ENCODE peak calls at places on chromosomes 11 and 22, in five cellular contexts. One of them, this sample, is unnamed.
A peak's percentile ranks its signal among the peaks of the same experiment; 100 is the strongest.

GRCh38 chr22:27850000-27850465 is 48.5 kb upstream of the MN1 start:
- ATAC-seq in upper lobe of left lung: no peak
- ATAC-seq in K562: no peak
- ATAC-seq in HepG2: peak; percentile 32
- ATAC-seq in GM12878: no peak
- ATAC-seq in this sample: peak; percentile 39

GRCh38 chr11:13635290-13635689 is 33.2 kb upstream of the FAR1 start:
- ATAC-seq in upper lobe of left lung: no peak
- ATAC-seq in HepG2: no peak
- ATAC-seq in GM12878: no peak
- ATAC-seq in K562: no peak
- ATAC-seq in this sample: no peak

GRCh38 chr22:40324468-40325305 is 21.6 kb upstream of the ADSL start:
- ATAC-seq in K562: no peak
- ATAC-seq in GM12878: peak; percentile 30
- ATAC-seq in HepG2: no peak
- ATAC-seq in upper lobe of left lung: no peak
- ATAC-seq in this sample: no peak

GRCh38 chr11:110347660-110348059 is 51.2 kb upstream of the RDX start:
- ATAC-seq in GM12878: no peak
- ATAC-seq in upper lobe of left lung: no peak
- ATAC-seq in HepG2: no peak
- ATAC-seq in K562: no peak
- ATAC-seq in this sample: no peak

GRCh38 chr22:17796695-17797094 is 22.4 kb upstream of the BID start:
- ATAC-seq in K562: no peak
- ATAC-seq in upper lobe of left lung: no peak
- ATAC-seq in GM12878: peak; percentile 0
- ATAC-seq in HepG2: no peak
- ATAC-seq in this sample: no peak

GRCh38 chr11:111176603-111177002 is 68.9 kb upstream of the POU2AF2 start:
- ATAC-seq in GM12878: peak; percentile 75
- ATAC-seq in K562: no peak
- ATAC-seq in upper lobe of left lung: no peak
- ATAC-seq in HepG2: no peak
- ATAC-seq in this sample: no peak

GRCh38 chr11:117724621-117725020 is 72.4 kb downstream of the DSCAML1 start:
- ATAC-seq in K562: no peak
- ATAC-seq in GM12878: no peak
- ATAC-seq in upper lobe of left lung: no peak
- ATAC-seq in HepG2: no peak
- ATAC-seq in this sample: no peak

GRCh38 chr11:109970516-109971183 is 122.5 kb upstream of the ZC3H12C start:
- ATAC-seq in upper lobe of left lung: no peak
- ATAC-seq in GM12878: peak; percentile 75
- ATAC-seq in K562: no peak
- ATAC-seq in HepG2: no peak
- ATAC-seq in this sample: no peak

GRCh38 chr11:20443596-20443995 is 56.1 kb downstream of the PRMT3 start:
- ATAC-seq in K562: peak; percentile 86
- ATAC-seq in HepG2: no peak
- ATAC-seq in upper lobe of left lung: no peak
- ATAC-seq in GM12878: peak; percentile 54
- ATAC-seq in this sample: no peak
- TF ChIP-seq CTCF in K562: peak; percentile 42
- TF ChIP-seq CTCF in HepG2: peak; percentile 14
- TF ChIP-seq CTCF in upper lobe of left lung: no peak
- TF ChIP-seq CTCF in GM12878: peak; percentile 33
- TF ChIP-seq CTCF in this sample: no peak

GRCh38 chr11:72308226-72309073 is 64.5 kb upstream of the PHOX2A start:
- ATAC-seq in K562: peak; percentile 52
- ATAC-seq in upper lobe of left lung: no peak
- ATAC-seq in GM12878: peak; percentile 82
- ATAC-seq in HepG2: no peak
- ATAC-seq in this sample: no peak
- TF ChIP-seq EP300 in K562: no peak
- TF ChIP-seq EP300 in upper lobe of left lung: no peak
- TF ChIP-seq EP300 in GM12878: no peak
- TF ChIP-seq EP300 in HepG2: no peak
- TF ChIP-seq EP300 in this sample: no peak

GRCh38 chr11:3866206-3866605 is 10.7 kb downstream of the STIM1 start:
- ATAC-seq in GM12878: peak; percentile 83
- ATAC-seq in upper lobe of left lung: peak; percentile 69
- ATAC-seq in K562: peak; percentile 80
- ATAC-seq in HepG2: peak; percentile 83
- ATAC-seq in this sample: peak; percentile 30
- TF ChIP-seq CTCF in GM12878: peak; percentile 31
- TF ChIP-seq CTCF in upper lobe of left lung: no peak
- TF ChIP-seq CTCF in K562: peak; percentile 25
- TF ChIP-seq CTCF in HepG2: peak; percentile 13
- TF ChIP-seq CTCF in this sample: no peak

GRCh38 chr11:19922689-19923035 is 210.0 kb downstream of the NAV2 start:
- ATAC-seq in upper lobe of left lung: no peak
- ATAC-seq in GM12878: no peak
- ATAC-seq in K562: no peak
- ATAC-seq in HepG2: no peak
- ATAC-seq in this sample: no peak
- TF ChIP-seq EP300 in upper lobe of left lung: no peak
- TF ChIP-seq EP300 in GM12878: no peak
- TF ChIP-seq EP300 in K562: no peak
- TF ChIP-seq EP300 in HepG2: no peak
- TF ChIP-seq EP300 in this sample: no peak

GRCh38 chr22:39300198-39300830 is 19.1 kb downstream of the RPL3 start:
- ATAC-seq in K562: peak; percentile 73
- ATAC-seq in GM12878: peak; percentile 66
- ATAC-seq in upper lobe of left lung: peak; percentile 72
- ATAC-seq in HepG2: peak; percentile 55
- ATAC-seq in this sample: peak; percentile 52
- TF ChIP-seq CTCF in K562: no peak
- TF ChIP-seq CTCF in GM12878: peak; percentile 1
- TF ChIP-seq CTCF in upper lobe of left lung: peak; percentile 8
- TF ChIP-seq CTCF in HepG2: peak; percentile 25
- TF ChIP-seq CTCF in this sample: no peak

GRCh38 chr22:35457729-35458546 is 58.0 kb downstream of the MCM5 start:
- ATAC-seq in upper lobe of left lung: no peak
- ATAC-seq in GM12878: no peak
- ATAC-seq in K562: no peak
- ATAC-seq in HepG2: no peak
- ATAC-seq in this sample: no peak

GRCh38 chr22:35460678-35461077 is 60.7 kb downstream of the MCM5 start:
- ATAC-seq in K562: no peak
- ATAC-seq in HepG2: no peak
- ATAC-seq in upper lobe of left lung: no peak
- ATAC-seq in GM12878: no peak
- ATAC-seq in this sample: no peak

GRCh38 chr22:35459423-35459894 is 59.5 kb downstream of the MCM5 start:
- ATAC-seq in HepG2: no peak
- ATAC-seq in GM12878: no peak
- ATAC-seq in upper lobe of left lung: no peak
- ATAC-seq in K562: no peak
- ATAC-seq in this sample: no peak

GRCh38 chr22:35456757-35457156 is 56.8 kb downstream of the MCM5 start:
- ATAC-seq in HepG2: no peak
- ATAC-seq in GM12878: no peak
- ATAC-seq in K562: no peak
- ATAC-seq in upper lobe of left lung: no peak
- ATAC-seq in this sample: no peak

DNA sequence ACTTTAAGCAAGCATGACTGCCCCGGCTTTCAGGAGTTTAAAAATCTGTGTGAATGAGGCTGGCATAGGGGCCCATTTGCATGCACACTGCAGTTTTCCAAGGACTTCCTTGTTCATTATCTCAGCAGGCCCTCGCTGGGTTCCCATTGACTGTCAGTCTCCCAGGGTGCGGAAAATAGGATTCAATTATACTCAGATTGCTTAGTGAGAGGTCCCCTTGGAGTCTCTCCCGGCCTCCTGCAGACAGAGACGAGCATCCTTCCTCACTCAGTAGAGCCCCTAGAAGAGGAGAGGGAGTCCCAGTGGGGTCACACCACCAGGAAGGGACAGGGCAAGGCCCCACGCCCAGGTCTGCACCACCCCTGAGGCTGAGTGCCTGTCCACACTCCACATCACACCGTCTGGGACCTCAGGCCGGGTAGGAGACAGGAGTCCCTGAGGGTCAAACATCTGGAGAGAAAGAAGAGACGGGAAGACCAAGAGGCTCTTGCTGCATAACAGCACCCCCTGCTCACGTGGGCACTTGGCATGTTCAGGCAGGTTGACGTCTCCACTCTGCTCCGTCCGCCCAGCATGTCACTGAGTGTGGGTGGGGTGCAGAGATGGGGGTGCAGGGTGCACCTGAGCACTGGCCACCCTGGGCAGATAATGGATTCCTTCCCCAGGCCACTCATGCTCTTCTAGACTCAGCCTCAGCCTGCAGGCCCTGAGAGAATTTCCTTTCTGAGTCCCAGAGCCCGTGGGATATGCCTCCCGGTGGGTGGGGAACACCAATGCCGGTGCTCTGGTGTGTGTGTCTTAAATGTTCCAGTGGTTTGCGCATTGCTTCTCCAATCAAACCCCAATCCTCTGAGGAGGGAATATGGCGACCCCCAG is 58.8 kb downstream of the MCM5 start:
- ATAC-seq in GM12878: no peak
- ATAC-seq in K562: no peak
- ATAC-seq in upper lobe of left lung: no peak
- ATAC-seq in HepG2: peak; percentile 45
- ATAC-seq in this sample: no peak
- TF ChIP-seq EP300 in GM12878: no peak
- TF ChIP-seq EP300 in K562: no peak
- TF ChIP-seq EP300 in upper lobe of left lung: no peak
- TF ChIP-seq EP300 in HepG2: no peak
- TF ChIP-seq EP300 in this sample: no peak

GRCh38 chr11:629237-629583 is 2.2 kb upstream of the SCT start:
- ATAC-seq in K562: peak; percentile 40
- ATAC-seq in GM12878: peak; percentile 59
- ATAC-seq in HepG2: no peak
- ATAC-seq in upper lobe of left lung: no peak
- ATAC-seq in this sample: peak; percentile 62
- TF ChIP-seq CTCF in K562: no peak
- TF ChIP-seq CTCF in GM12878: no peak
- TF ChIP-seq CTCF in HepG2: no peak
- TF ChIP-seq CTCF in upper lobe of left lung: no peak
- TF ChIP-seq CTCF in this sample: peak; percentile 32

GRCh38 chr11:236774-237767 is at the start of gene PSMD13:
- ATAC-seq in upper lobe of left lung: peak; percentile 98
- ATAC-seq in K562: peak; percentile 97
- ATAC-seq in GM12878: peak; percentile 95
- ATAC-seq in HepG2: peak; percentile 95
- ATAC-seq in this sample: peak; percentile 91
- TF ChIP-seq EP300 in upper lobe of left lung: no peak
- TF ChIP-seq EP300 in K562: no peak
- TF ChIP-seq EP300 in GM12878: no peak
- TF ChIP-seq EP300 in HepG2: no peak
- TF ChIP-seq EP300 in this sample: no peak

GRCh38 chr11:69102732-69103615 is 52.8 kb upstream of the SMIM38 start:
- ATAC-seq in K562: peak; percentile 69
- ATAC-seq in HepG2: peak; percentile 6
- ATAC-seq in upper lobe of left lung: no peak
- ATAC-seq in GM12878: peak; percentile 36
- ATAC-seq in this sample: no peak
- TF ChIP-seq CTCF in K562: peak; percentile 55
- TF ChIP-seq CTCF in HepG2: peak; percentile 62
- TF ChIP-seq CTCF in upper lobe of left lung: no peak
- TF ChIP-seq CTCF in GM12878: peak; percentile 9
- TF ChIP-seq CTCF in this sample: no peak

DNA sequence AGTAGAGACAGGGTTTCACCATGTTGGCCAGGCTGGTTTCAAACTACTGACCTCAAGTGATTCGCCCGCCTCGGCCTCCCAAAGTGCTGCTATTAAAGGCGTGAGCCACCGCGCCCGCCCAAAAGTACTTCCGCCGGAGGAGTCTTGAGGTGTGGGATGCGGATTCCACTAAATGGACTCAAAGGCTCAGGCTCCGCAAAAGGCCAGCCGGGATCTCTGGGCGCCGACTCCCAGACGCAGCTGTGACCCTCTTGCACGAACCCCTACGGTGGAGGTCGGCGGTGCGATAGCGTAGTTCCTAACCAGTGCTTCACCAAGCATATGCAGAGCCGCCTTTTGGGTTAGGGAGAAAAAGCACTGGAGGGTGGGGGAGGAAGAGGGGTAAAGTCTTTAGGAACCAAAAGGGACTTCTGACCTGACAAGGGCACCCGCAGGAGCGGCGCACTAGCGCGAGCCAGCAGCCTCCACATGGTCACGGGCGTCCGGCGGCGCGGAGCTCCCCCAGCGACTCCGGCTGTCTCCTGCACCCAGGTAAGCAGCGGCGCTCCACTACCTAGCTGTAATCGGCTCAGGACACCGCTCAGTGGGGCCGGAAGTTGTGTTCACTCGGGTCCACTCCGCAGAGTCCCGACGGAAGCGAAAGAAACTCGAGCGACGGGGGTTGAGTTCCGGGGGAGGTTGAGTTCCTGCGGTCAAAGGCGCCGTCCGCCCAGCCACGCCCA is at the start of gene MRPL16:
- ATAC-seq in GM12878: peak; percentile 99
- ATAC-seq in HepG2: peak; percentile 100
- ATAC-seq in upper lobe of left lung: peak; percentile 99
- ATAC-seq in K562: peak; percentile 98
- ATAC-seq in this sample: peak; percentile 97
- TF ChIP-seq EP300 in GM12878: no peak
- TF ChIP-seq EP300 in HepG2: no peak
- TF ChIP-seq EP300 in upper lobe of left lung: no peak
- TF ChIP-seq EP300 in K562: peak; percentile 43
- TF ChIP-seq EP300 in this sample: no peak